ENCODE peak calls at places on chromosomes 5 and 9, in eight cellular contexts. F is OCI-LY7, I is HCT116, H is GM23248, S is MM.1S, W is PC-9, M is SK-N-SH, Y is PC-3. B is an unnamed sample.

GRCh38 chr9:84294551-84294950 is 46.0 kb downstream of the SLC28A3 start:
- DNase-seq in F (no peak), I (no peak), H (no peak), S (no peak), W (no peak), M (no peak), Y (no peak), B (peak; percentile 54)

GRCh38 chr9:114465417-114465816 is 39.9 kb downstream of the WHRN start:
- DNase-seq in F (no peak), I (no peak), H (no peak), S (no peak), W (no peak), M (no peak), Y (no peak), B (no peak)

GRCh38 chr5:134227259-134227658 is 1.4 kb upstream of the PPP2CA start:
- DNase-seq in F (peak; percentile 30), I (no peak), H (peak; percentile 70), S (no peak), W (no peak), M (peak; percentile 13), Y (no peak), B (peak; percentile 79)

GRCh38 chr9:114954986-114955623 is 24.7 kb upstream of the TNFSF8 start:
- DNase-seq in F (peak; percentile 42), I (no peak), H (no peak), S (no peak), W (no peak), M (no peak), Y (no peak), B (no peak)

GRCh38 chr5:146369691-146370090 is 31.1 kb downstream of the POU4F3 start:
- DNase-seq in F (no peak), I (no peak), H (peak; percentile 52), S (no peak), W (no peak), M (no peak), Y (peak; percentile 53), B (no peak)

GRCh38 chr9:33943389-33943788 is 105.3 kb downstream of the UBAP2 start:
- DNase-seq in F (no peak), I (no peak), H (no peak), S (no peak), W (no peak), M (no peak), Y (no peak), B (no peak)

GRCh38 chr9:122036988-122037387 is 56.1 kb downstream of the TTLL11 start:
- DNase-seq in F (no peak), I (no peak), H (peak; percentile 73), S (no peak), W (no peak), M (no peak), Y (peak; percentile 20), B (no peak)

GRCh38 chr5:103573411-103573810 is 10.8 kb upstream of the NUDT12 start:
- DNase-seq in F (no peak), I (no peak), H (no peak), S (no peak), W (no peak), M (no peak), Y (no peak), B (peak; percentile 78)

GRCh38 chr5:118681655-118682054 is 306.7 kb downstream of the DTWD2 start:
- DNase-seq in F (no peak), I (no peak), H (no peak), S (no peak), W (no peak), M (no peak), Y (no peak), B (no peak)

GRCh38 chr9:111743275-111743674 is 51.5 kb downstream of the SHOC1 start:
- DNase-seq in F (no peak), I (peak; percentile 87), H (peak; percentile 87), S (no peak), W (peak; percentile 91), M (no peak), Y (peak; percentile 88), B (no peak)

GRCh38 chr5:2242539-2242938 is 359.8 kb upstream of the IRX4 start:
- DNase-seq in F (no peak), I (no peak), H (no peak), S (no peak), W (no peak), M (no peak), Y (no peak), B (no peak)

GRCh38 chr9:127154390-127155191 is 32.2 kb upstream of the ANGPTL2 start:
- DNase-seq in F (peak; percentile 49), I (no peak), H (peak; percentile 79), S (peak; percentile 42), W (no peak), M (no peak), Y (no peak), B (no peak)

GRCh38 chr5:9536717-9537116 is 9.2 kb downstream of the SEMA5A start:
- DNase-seq in F (no peak), I (no peak), H (no peak), S (no peak), W (no peak), M (no peak), Y (no peak), B (no peak)

GRCh38 chr5:59506285-59506877 is 387.1 kb downstream of the PDE4D start:
- DNase-seq in F (peak; percentile 57), I (no peak), H (peak; percentile 65), S (peak; percentile 56), W (no peak), M (no peak), Y (peak; percentile 44), B (peak; percentile 41)

GRCh38 chr5:65142511-65143011 is 339.2 kb downstream of the ADAMTS6 start:
- DNase-seq in F (no peak), I (no peak), H (peak; percentile 70), S (no peak), W (no peak), M (no peak), Y (peak; percentile 37), B (peak; percentile 58)

GRCh38 chr9:93651521-93651950 is 75.2 kb downstream of the PHF2 start:
- DNase-seq in F (no peak), I (no peak), H (no peak), S (no peak), W (no peak), M (no peak), Y (no peak), B (no peak)

GRCh38 chr9:22111176-22111870 is 102.2 kb upstream of the CDKN2B start:
- DNase-seq in F (no peak), I (no peak), H (peak; percentile 57), S (no peak), W (no peak), M (no peak), Y (no peak), B (no peak)

GRCh38 chr5:114237766-114238165 is 124.1 kb upstream of the KCNN2 start:
- DNase-seq in F (no peak), I (peak; percentile 7), H (peak; percentile 0), S (peak; percentile 36), W (no peak), M (no peak), Y (peak; percentile 27), B (no peak)

DNA sequence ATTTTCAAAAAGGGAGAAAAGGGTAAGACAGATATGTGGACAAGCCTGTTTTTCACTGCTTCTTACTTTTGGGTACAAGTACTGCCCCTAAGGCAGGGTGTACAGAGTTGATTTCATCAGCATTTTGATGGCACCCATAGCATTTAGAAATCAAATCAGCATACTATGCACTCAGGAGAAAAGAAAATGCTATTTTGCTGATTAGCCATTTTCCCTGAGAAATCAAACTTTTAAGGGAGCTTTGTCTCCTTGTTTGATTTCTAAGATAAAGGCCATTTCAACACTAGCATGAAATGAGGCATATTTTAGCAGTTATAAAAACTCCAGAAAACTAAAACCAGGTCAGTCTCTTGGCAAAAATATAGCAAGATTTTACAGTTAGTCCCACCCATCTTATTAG is 2269.4 kb upstream of the WWC1 start:
- DNase-seq in F (no peak), I (no peak), H (no peak), S (no peak), W (no peak), M (no peak), Y (no peak), B (no peak)
- H3K9me2 ChIP-seq in F (no peaks in the 10 kb centered on the region), I (no peaks in the 10 kb centered on the region), H (no peaks in the 10 kb centered on the region), S (no peaks in the 10 kb centered on the region), W (no peaks in the 10 kb centered on the region), M (no peaks in the 10 kb centered on the region), Y (no peaks in the 10 kb centered on the region), B (no peaks in the 10 kb centered on the region)

DNA sequence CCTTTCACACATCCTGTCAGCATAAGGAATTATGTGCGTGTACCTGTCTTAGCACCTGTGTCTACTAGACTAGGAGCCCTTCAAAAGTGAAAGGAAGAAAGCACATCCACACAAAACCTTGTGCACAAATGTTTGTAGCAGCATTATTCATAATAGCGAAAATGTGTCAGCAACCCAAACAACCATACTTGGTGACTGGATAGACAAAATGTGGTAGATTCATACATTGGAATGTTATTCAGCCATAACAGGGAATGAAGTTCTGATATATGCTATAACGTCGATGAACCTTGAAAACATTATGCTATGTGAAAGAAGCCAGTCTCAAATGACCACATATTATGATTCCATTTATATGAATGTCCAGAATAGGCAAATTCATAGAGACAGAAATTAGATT is 57.8 kb upstream of the LARP1 start:
- DNase-seq in F (no peak), I (no peak), H (peak; percentile 55), S (no peak), W (no peak), M (no peak), Y (peak; percentile 13), B (no peak)
- H3K9me2 ChIP-seq in F (no peaks in the 10 kb centered on the region), I (no peaks in the 10 kb centered on the region), H (no peaks in the 10 kb centered on the region), S (no peaks in the 10 kb centered on the region), W (no peaks in the 10 kb centered on the region), M (no peaks in the 10 kb centered on the region), Y (no peaks in the 10 kb centered on the region), B (no peaks in the 10 kb centered on the region)

GRCh38 chr9:129918296-129918950 is 83.2 kb downstream of the USP20 start:
- DNase-seq in F (no peak), I (no peak), H (no peak), S (no peak), W (no peak), M (no peak), Y (no peak), B (no peak)
- H3K9me2 ChIP-seq in F (no peaks in the 10 kb centered on the region), I (no peaks in the 10 kb centered on the region), H (no peaks in the 10 kb centered on the region), S (no peaks in the 10 kb centered on the region), W (no peaks in the 10 kb centered on the region), M (no peaks in the 10 kb centered on the region), Y (no peaks in the 10 kb centered on the region), B (no peaks in the 10 kb centered on the region)

DNA sequence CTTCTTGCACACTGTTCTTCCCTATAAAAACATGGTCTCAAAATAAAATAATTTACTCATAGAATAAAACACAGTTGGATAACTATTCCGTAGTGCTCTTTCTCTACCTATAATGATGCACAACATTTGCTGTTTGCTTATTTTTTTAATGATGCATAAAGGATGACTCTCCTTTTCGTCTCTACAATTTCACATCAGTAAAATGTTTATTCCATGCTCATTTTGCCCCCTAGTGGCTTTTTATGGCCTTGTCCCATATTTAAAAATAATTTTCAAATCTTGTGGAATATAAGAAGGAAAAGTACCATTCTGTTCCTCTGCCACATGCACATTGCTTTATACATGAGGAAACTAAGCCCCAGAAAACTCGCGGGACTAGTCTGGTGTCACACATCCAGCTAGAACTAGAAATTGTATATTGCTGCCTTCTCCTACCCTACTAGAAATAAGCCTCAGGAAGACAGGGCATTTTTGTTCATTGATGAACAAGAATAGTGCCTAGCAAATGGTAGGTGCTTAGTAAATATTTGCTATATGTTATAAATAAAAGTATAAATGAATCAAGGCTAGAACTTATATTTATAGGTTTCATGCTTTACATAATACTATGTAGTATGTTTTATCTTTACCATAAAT is 12.7 kb downstream of the KCTD16 start:
- DNase-seq in F (peak; percentile 51), I (no peak), H (peak; percentile 82), S (peak; percentile 49), W (no peak), M (peak; percentile 44), Y (peak; percentile 68), B (peak; percentile 36)
- H3K9me2 ChIP-seq in F (no peaks in the 10 kb centered on the region), I (no peaks in the 10 kb centered on the region), H (no peaks in the 10 kb centered on the region), S (no peaks in the 10 kb centered on the region), W (no peaks in the 10 kb centered on the region), M (no peaks in the 10 kb centered on the region), Y (no peaks in the 10 kb centered on the region), B (no peaks in the 10 kb centered on the region)